ENCODE peak calls at places on chromosomes 12 and 14, in four cellular contexts. K is GM12891, U is K562, V is GM12878. C is an unnamed sample.

GRCh38 chr12:53990311-53991076 is 5.5 kb downstream of the HOXC10 start:
- DNase-seq in K (no peak), U (no peak), V (no peak), C (no peak)

GRCh38 chr12:63917864-63918742 is 73.6 kb downstream of the SRGAP1 start:
- DNase-seq in K (no peak), U (no peak), V (peak), C (peak)

GRCh38 chr14:99063620-99064225 is 208.3 kb downstream of the BCL11B start:
- DNase-seq in K (no peak), U (no peak), V (no peak), C (no peak)

GRCh38 chr12:62594771-62595170 is 128.1 kb downstream of the MON2 start:
- DNase-seq in K (no peak), U (no peak), V (no peak), C (no peak)

GRCh38 chr14:64195194-64195593 is 99.0 kb downstream of the ESR2 start:
- DNase-seq in K (no peak), U (no peak), V (peak), C (no peak)

GRCh38 chr12:113165521-113166450 is 16.3 kb downstream of the CFAP73 start:
- DNase-seq in K (no peak), U (no peak), V (no peak), C (no peak)

GRCh38 chr12:570949-571794 is 92.1 kb downstream of the NINJ2 start:
- DNase-seq in K (no peak), U (peak), V (no peak), C (no peak)

GRCh38 chr12:124620606-124621295 is 53.3 kb upstream of the NCOR2 start:
- DNase-seq in K (no peak), U (no peak), V (no peak), C (no peak)

GRCh38 chr12:107519906-107520859 is 165.4 kb upstream of the PWP1 start:
- DNase-seq in K (no peak), U (no peak), V (no peak), C (no peak)

GRCh38 chr12:115619889-115620288 is 657.6 kb downstream of the MED13L start:
- DNase-seq in K (no peak), U (no peak), V (no peak), C (no peak)

GRCh38 chr12:54029529-54030441 is 1.5 kb downstream of the HOXC6 start:
- DNase-seq in K (no peak), U (no peak), V (no peak), C (no peak)

GRCh38 chr12:66268562-66268961 is 33.7 kb upstream of the HELB start:
- DNase-seq in K (no peak), U (no peak), V (peak), C (peak)

GRCh38 chr14:87745507-87746118 is 247.4 kb downstream of the GALC start:
- DNase-seq in K (peak), U (peak), V (no peak), C (peak)

GRCh38 chr12:93536111-93536765 is 36.2 kb upstream of the SOCS2 start:
- DNase-seq in K (no peak), U (no peak), V (no peak), C (no peak)

GRCh38 chr12:121872546-121873223 is 14.0 kb upstream of the HPD start:
- DNase-seq in K (no peak), U (no peak), V (no peak), C (no peak)

GRCh38 chr14:97930191-97930590 is 1133.0 kb downstream of the VRK1 start:
- DNase-seq in K (no peak), U (no peak), V (no peak), C (no peak)

GRCh38 chr14:74258705-74259035 is 19.4 kb downstream of the VSX2 start:
- DNase-seq in K (no peak), U (no peak), V (no peak), C (no peak)

GRCh38 chr14:104794641-104795467 is 694 bp downstream of the AKT1 start:
- DNase-seq in K (peak), U (peak), V (no peak), C (no peak)
- TF ChIP-seq SPI1 in K (no peak), U (no peak), V (no peak), C (no peak)

DNA sequence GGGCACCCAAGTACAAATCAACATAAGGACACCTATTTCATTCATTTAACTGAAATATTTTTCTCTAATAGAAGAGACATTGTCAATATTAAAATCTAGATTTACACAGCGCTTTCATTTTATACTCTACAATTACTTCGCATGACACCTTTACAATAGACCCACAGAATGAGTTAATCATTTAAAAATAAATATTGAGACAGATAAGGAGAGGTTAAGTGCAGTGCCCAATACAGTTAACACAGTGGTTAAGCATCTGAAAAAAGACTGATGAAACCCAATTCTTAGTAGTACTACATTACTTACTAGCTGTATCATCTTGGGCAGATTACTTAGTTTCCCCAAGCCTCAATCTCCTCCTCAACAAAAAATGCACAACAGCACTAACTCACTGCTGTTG is 116.2 kb downstream of the DENND5B start:
- DNase-seq in K (no peak), U (no peak), V (no peak), C (no peak)
- TF ChIP-seq SPI1 in K (no peak), U (no peak), V (no peak), C (no peak)

DNA sequence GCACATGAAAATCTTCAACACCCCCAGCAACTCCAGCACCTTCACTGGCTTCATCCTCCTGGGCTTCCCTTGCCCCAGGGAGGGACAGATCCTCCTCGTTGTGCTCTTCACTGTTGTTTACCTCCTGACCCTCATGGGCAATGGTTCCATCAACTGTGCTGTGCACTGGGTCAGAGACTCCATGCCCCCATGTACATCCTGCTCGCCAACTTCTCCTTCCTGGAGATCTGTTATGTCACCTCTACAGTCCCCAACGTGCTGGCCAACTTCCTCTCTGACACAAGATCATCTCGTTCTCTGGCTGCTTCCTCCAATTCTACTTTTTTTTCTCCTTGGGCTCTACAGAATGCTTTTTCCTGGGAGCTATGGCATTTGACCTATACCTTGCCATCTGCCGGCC is 11.5 kb upstream of the OR11G2 start:
- DNase-seq in K (no peak), U (no peak), V (no peak), C (peak)
- TF ChIP-seq SPI1 in K (no peak), U (peak), V (no peak), C (peak)

GRCh38 chr14:75646762-75647161 is 13.9 kb downstream of the ERG28 start:
- DNase-seq in K (no peak), U (no peak), V (no peak), C (no peak)

GRCh38 chr14:75647650-75648049 is 13.0 kb downstream of the ERG28 start:
- DNase-seq in K (no peak), U (no peak), V (no peak), C (no peak)

GRCh38 chr14:75640876-75641275 is 19.8 kb downstream of the ERG28 start:
- DNase-seq in K (no peak), U (no peak), V (no peak), C (no peak)

GRCh38 chr14:75645051-75645450 is 15.6 kb downstream of the ERG28 start:
- DNase-seq in K (no peak), U (no peak), V (no peak), C (no peak)

GRCh38 chr14:75643985-75644384 is 16.7 kb downstream of the ERG28 start:
- DNase-seq in K (no peak), U (no peak), V (no peak), C (no peak)
- TF ChIP-seq SPI1 in K (no peak), U (no peak), V (no peak), C (no peak)

GRCh38 chr14:81062380-81062779 is 107.0 kb downstream of the TSHR start:
- DNase-seq in K (no peak), U (no peak), V (no peak), C (no peak)
- TF ChIP-seq SPI1 in K (no peak), U (no peak), V (no peak), C (no peak)

GRCh38 chr14:77582511-77582910 is 33.9 kb downstream of the SPTLC2 start:
- DNase-seq in K (no peak), U (no peak), V (no peak), C (no peak)

GRCh38 chr14:77579065-77579464 is 37.4 kb downstream of the SPTLC2 start:
- DNase-seq in K (no peak), U (no peak), V (no peak), C (no peak)

GRCh38 chr14:77580477-77580876 is 36.0 kb downstream of the SPTLC2 start:
- DNase-seq in K (no peak), U (no peak), V (no peak), C (no peak)

GRCh38 chr14:77579760-77580159 is 36.7 kb downstream of the SPTLC2 start:
- DNase-seq in K (no peak), U (no peak), V (no peak), C (no peak)

GRCh38 chr14:77580964-77581505 is 35.4 kb downstream of the SPTLC2 start:
- DNase-seq in K (peak), U (no peak), V (peak), C (no peak)
- TF ChIP-seq SPI1 in K (no peak), U (no peak), V (no peak), C (no peak)

DNA sequence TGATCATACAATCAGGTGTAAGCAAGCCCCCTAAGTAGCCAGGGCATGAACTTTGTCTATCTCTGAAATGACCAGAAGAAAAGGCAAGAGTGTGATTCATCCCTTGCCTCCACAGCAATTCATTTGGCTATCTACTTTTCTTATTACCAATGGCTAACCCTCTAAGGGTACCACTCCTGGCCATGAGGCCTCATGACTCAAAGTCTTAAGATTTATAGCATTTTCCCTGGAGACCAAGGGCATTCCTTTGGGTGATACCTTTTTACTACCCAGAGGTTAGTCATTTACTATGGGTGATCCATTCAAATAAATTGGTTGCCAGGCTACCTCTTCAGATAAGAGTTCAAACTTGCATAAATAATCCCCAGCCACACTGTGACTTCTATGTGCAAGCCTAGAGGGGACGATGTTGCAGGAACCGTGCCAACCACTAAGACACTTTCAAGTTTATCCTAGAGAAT is 1.5 kb upstream of the LGALS3 start:
- DNase-seq in K (no peak), U (no peak), V (no peak), C (no peak)
- TF ChIP-seq SPI1 in K (no peak), U (no peak), V (no peak), C (no peak)

DNA sequence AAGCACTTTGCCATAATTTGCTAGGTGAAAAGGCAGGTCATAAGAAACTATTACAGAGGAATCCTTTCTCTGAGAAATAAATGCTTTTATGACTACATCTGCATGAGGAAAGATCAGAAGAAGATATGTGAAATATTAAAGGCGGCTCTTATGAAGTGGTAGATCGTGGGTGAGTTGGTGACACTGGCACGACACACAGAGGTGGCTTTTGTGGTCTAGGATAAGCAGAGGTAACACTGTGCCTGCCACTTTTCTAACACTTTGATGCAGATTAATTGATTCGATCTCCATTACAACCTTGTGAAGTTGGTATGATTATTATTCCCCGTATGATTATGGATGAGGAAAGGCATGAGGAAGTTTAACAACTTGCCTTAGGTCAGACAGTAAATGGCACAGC is 60.0 kb upstream of the ELK3 start:
- DNase-seq in K (no peak), U (no peak), V (no peak), C (no peak)
- TF ChIP-seq SPI1 in K (no peak), U (no peak), V (no peak), C (no peak)

GRCh38 chr12:8951744-8952143 is 2.3 kb upstream of the M6PR start:
- DNase-seq in K (no peak), U (no peak), V (no peak), C (no peak)

GRCh38 chr12:8949525-8950286 is at the start of gene M6PR:
- DNase-seq in K (peak), U (peak), V (peak), C (peak)

GRCh38 chr12:8948711-8949524 is 527 bp downstream of the M6PR start:
- DNase-seq in K (no peak), U (peak), V (no peak), C (peak)

GRCh38 chr12:8950287-8950574 is 786 bp upstream of the M6PR start:
- DNase-seq in K (no peak), U (no peak), V (no peak), C (no peak)

DNA sequence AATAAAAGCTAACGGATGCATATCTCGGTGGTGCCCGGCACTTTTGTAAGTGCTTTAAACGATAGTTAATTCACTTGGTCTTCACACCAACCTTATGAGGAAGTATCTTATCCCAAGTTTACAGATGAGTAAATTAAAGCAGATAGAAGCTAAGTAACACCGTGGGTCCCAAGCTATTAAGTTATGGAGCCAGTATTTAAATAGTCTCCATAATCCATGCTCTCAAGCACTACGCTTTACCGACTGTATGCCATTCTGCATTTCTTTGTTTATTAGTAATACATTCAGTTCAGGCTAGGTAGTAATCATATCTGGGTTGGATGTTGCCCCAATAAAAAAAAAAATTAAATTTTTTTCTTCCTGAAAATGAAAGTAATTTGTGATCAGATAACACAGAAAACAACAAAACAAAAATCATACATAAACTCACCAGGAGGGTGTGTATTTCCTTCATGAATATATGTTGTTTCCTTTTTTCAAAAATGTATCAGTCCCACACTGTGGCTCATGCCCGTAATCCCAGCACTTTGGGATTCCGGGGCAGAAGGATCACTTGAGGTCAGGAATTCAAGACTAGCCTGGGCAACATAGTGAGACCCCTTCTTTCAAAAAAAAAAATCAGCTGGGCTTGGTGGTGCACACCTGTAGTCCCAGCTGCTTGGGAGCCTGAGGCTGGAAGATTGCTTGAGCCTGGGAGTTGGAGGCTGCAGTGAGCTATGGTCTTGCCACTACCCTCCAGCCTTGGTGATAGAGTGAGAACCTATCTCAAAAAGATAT is 1.4 kb upstream of the M6PR start:
- DNase-seq in K (no peak), U (no peak), V (no peak), C (no peak)
- TF ChIP-seq SPI1 in K (no peak), U (no peak), V (no peak), C (no peak)

GRCh38 chr12:110253176-110253575 is 27.9 kb upstream of the ATP2A2 start:
- DNase-seq in K (no peak), U (no peak), V (no peak), C (no peak)
- TF ChIP-seq SPI1 in K (no peak), U (no peak), V (no peak), C (no peak)

C was measured in HL-60.